ENCODE peak calls at places on chromosomes 12 and 14, in five cellular contexts. One of them, this sample, is unnamed.

GRCh38 chr12:50283924-50284236 is 560 bp upstream of the LIMA1 start:
- DNase-seq in AG09309: no peak
- DNase-seq in fibroblast of mammary gland: peak
- DNase-seq in NCI-H774: no peak
- DNase-seq in tibial artery: no peak
- DNase-seq in this sample: peak

GRCh38 chr12:72267974-72268373 is 4.2 kb upstream of the TRHDE start:
- DNase-seq in AG09309: no peak
- DNase-seq in fibroblast of mammary gland: peak
- DNase-seq in NCI-H774: no peak
- DNase-seq in tibial artery: no peak
- DNase-seq in this sample: no peak

GRCh38 chr14:21030531-21030930 is 514 bp downstream of the TPPP2 start:
- DNase-seq in AG09309: no peak
- DNase-seq in fibroblast of mammary gland: no peak
- DNase-seq in NCI-H774: no peak
- DNase-seq in tibial artery: no peak
- DNase-seq in this sample: no peak

GRCh38 chr12:13947237-13947945 is 34.0 kb downstream of the GRIN2B start:
- DNase-seq in AG09309: no peak
- DNase-seq in fibroblast of mammary gland: no peak
- DNase-seq in NCI-H774: no peak
- DNase-seq in tibial artery: no peak
- DNase-seq in this sample: no peak

GRCh38 chr12:92462049-92462448 is 240.7 kb upstream of the PLEKHG7 start:
- DNase-seq in AG09309: peak
- DNase-seq in fibroblast of mammary gland: no peak
- DNase-seq in NCI-H774: no peak
- DNase-seq in tibial artery: no peak
- DNase-seq in this sample: peak

GRCh38 chr12:119204137-119204536 is 25.4 kb downstream of the HSPB8 start:
- DNase-seq in AG09309: no peak
- DNase-seq in fibroblast of mammary gland: no peak
- DNase-seq in NCI-H774: no peak
- DNase-seq in tibial artery: no peak
- DNase-seq in this sample: no peak

GRCh38 chr12:116376354-116377193 is 99.1 kb upstream of the MED13L start:
- DNase-seq in AG09309: no peak
- DNase-seq in fibroblast of mammary gland: peak
- DNase-seq in NCI-H774: peak
- DNase-seq in tibial artery: no peak
- DNase-seq in this sample: peak

GRCh38 chr12:12474931-12475485 is 87.7 kb downstream of the DUSP16 start:
- DNase-seq in AG09309: no peak
- DNase-seq in fibroblast of mammary gland: peak
- DNase-seq in NCI-H774: no peak
- DNase-seq in tibial artery: no peak
- DNase-seq in this sample: no peak

GRCh38 chr12:50934981-50935807 is 17.1 kb upstream of the HIGD1C start:
- DNase-seq in AG09309: peak
- DNase-seq in fibroblast of mammary gland: peak
- DNase-seq in NCI-H774: no peak
- DNase-seq in tibial artery: no peak
- DNase-seq in this sample: peak

GRCh38 chr12:38279756-38280155 is 36.8 kb upstream of the ALG10B start:
- DNase-seq in AG09309: no peak
- DNase-seq in fibroblast of mammary gland: no peak
- DNase-seq in NCI-H774: no peak
- DNase-seq in tibial artery: no peak
- DNase-seq in this sample: no peak

GRCh38 chr12:74449872-74450271 is 87.8 kb upstream of the ATXN7L3B start:
- DNase-seq in AG09309: no peak
- DNase-seq in fibroblast of mammary gland: no peak
- DNase-seq in NCI-H774: no peak
- DNase-seq in tibial artery: no peak
- DNase-seq in this sample: peak

GRCh38 chr14:69432364-69432763 is 33.9 kb downstream of the SLC39A9 start:
- DNase-seq in AG09309: no peak
- DNase-seq in fibroblast of mammary gland: no peak
- DNase-seq in NCI-H774: no peak
- DNase-seq in tibial artery: no peak
- DNase-seq in this sample: no peak

GRCh38 chr12:89781961-89782360 is 73.3 kb upstream of the ATP2B1 start:
- DNase-seq in AG09309: no peak
- DNase-seq in fibroblast of mammary gland: no peak
- DNase-seq in NCI-H774: no peak
- DNase-seq in tibial artery: no peak
- DNase-seq in this sample: no peak

GRCh38 chr14:75648066-75648838 is 12.4 kb downstream of the ERG28 start:
- DNase-seq in AG09309: peak
- DNase-seq in fibroblast of mammary gland: peak
- DNase-seq in NCI-H774: no peak
- DNase-seq in tibial artery: no peak
- DNase-seq in this sample: peak

GRCh38 chr12:103952497-103952896 is 13.2 kb upstream of the TDG start:
- DNase-seq in AG09309: no peak
- DNase-seq in fibroblast of mammary gland: no peak
- DNase-seq in NCI-H774: no peak
- DNase-seq in tibial artery: no peak
- DNase-seq in this sample: no peak

GRCh38 chr14:52481864-52482263 is 70.4 kb downstream of the TXNDC16 start:
- DNase-seq in AG09309: no peak
- DNase-seq in fibroblast of mammary gland: no peak
- DNase-seq in NCI-H774: no peak
- DNase-seq in tibial artery: no peak
- DNase-seq in this sample: no peak

GRCh38 chr12:14249368-14249767 is 116.1 kb upstream of the ATF7IP start:
- DNase-seq in AG09309: no peak
- DNase-seq in fibroblast of mammary gland: no peak
- DNase-seq in NCI-H774: no peak
- DNase-seq in tibial artery: no peak
- DNase-seq in this sample: no peak

GRCh38 chr14:78335531-78335930 is 165.4 kb downstream of the NRXN3 start:
- DNase-seq in AG09309: no peak
- DNase-seq in fibroblast of mammary gland: no peak
- DNase-seq in NCI-H774: no peak
- DNase-seq in tibial artery: no peak
- DNase-seq in this sample: no peak

GRCh38 chr14:87894920-87895319 is 98.1 kb downstream of the GALC start:
- DNase-seq in AG09309: no peak
- DNase-seq in fibroblast of mammary gland: no peak
- DNase-seq in NCI-H774: no peak
- DNase-seq in tibial artery: no peak
- DNase-seq in this sample: no peak

GRCh38 chr12:131728720-131729119 is 17.8 kb downstream of the SFSWAP start:
- DNase-seq in AG09309: no peak
- DNase-seq in fibroblast of mammary gland: no peak
- DNase-seq in NCI-H774: no peak
- DNase-seq in tibial artery: no peak
- DNase-seq in this sample: no peak

GRCh38 chr12:58067610-58068387 is 126.4 kb downstream of the ATP23 start:
- DNase-seq in AG09309: peak
- DNase-seq in fibroblast of mammary gland: peak
- DNase-seq in NCI-H774: no peak
- DNase-seq in tibial artery: no peak
- DNase-seq in this sample: peak

GRCh38 chr12:2844786-2845185 is 10.0 kb upstream of the NRIP2 start:
- DNase-seq in AG09309: no peak
- DNase-seq in fibroblast of mammary gland: no peak
- DNase-seq in NCI-H774: no peak
- DNase-seq in tibial artery: no peak
- DNase-seq in this sample: peak

GRCh38 chr14:68610251-68610793 is 182.5 kb downstream of the ZFP36L1 start:
- DNase-seq in AG09309: no peak
- DNase-seq in fibroblast of mammary gland: no peak
- DNase-seq in NCI-H774: no peak
- DNase-seq in tibial artery: no peak
- DNase-seq in this sample: no peak

GRCh38 chr14:66087231-66087630 is 398.9 kb upstream of the CCDC196 start:
- DNase-seq in AG09309: no peak
- DNase-seq in fibroblast of mammary gland: peak
- DNase-seq in NCI-H774: no peak
- DNase-seq in tibial artery: no peak
- DNase-seq in this sample: peak

GRCh38 chr12:127127887-127128286 is 1139.1 kb upstream of the TMEM132C start:
- DNase-seq in AG09309: no peak
- DNase-seq in fibroblast of mammary gland: no peak
- DNase-seq in NCI-H774: no peak
- DNase-seq in tibial artery: no peak
- DNase-seq in this sample: no peak

This sample was measured in astrocyte.